ENCODE peak calls at places on chromosomes 16 and 17, in six cellular contexts. E, C, A, L, X and N are unnamed samples.

GRCh38 chr17:60161598-60162330 is 12.0 kb downstream of the CA4 start:
- DNase-seq in E (no peak), C (no peak), A (no peak), L (peak), X (no peak), N (peak)

GRCh38 chr17:17683710-17684365 is 2.6 kb downstream of the RAI1 start:
- DNase-seq in E (peak), C (no peak), A (no peak), L (no peak), X (no peak), N (no peak)

GRCh38 chr17:74862108-74862901 is 2.6 kb upstream of the GRIN2C start:
- DNase-seq in E (peak), C (peak), A (peak), L (peak), X (peak), N (peak)

GRCh38 chr17:16870253-16871245 is 101.4 kb downstream of the TNFRSF13B start:
- DNase-seq in E (no peak), C (no peak), A (no peak), L (no peak), X (no peak), N (no peak)

GRCh38 chr17:80103686-80104085 is 2.3 kb downstream of the GAA start:
- DNase-seq in E (no peak), C (no peak), A (no peak), L (no peak), X (no peak), N (no peak)

GRCh38 chr16:87681990-87682570 is 79.8 kb downstream of the JPH3 start:
- DNase-seq in E (peak), C (no peak), A (peak), L (peak), X (no peak), N (no peak)

GRCh38 chr16:1211451-1212268 is 13.4 kb downstream of the TPSG1 start:
- DNase-seq in E (no peak), C (no peak), A (no peak), L (no peak), X (no peak), N (no peak)

GRCh38 chr16:75527825-75528299 is 8.0 kb downstream of the CHST5 start:
- DNase-seq in E (no peak), C (no peak), A (peak), L (no peak), X (no peak), N (no peak)

GRCh38 chr17:46876353-46876887 is 25.0 kb downstream of the WNT9B start:
- DNase-seq in E (no peak), C (no peak), A (peak), L (no peak), X (no peak), N (no peak)

GRCh38 chr16:58152246-58152868 is 23.2 kb upstream of the CFAP20 start:
- DNase-seq in E (no peak), C (no peak), A (no peak), L (no peak), X (no peak), N (no peak)

GRCh38 chr17:39688475-39688835 is 598 bp upstream of the PGAP3 start:
- DNase-seq in E (peak), C (no peak), A (no peak), L (no peak), X (no peak), N (no peak)

GRCh38 chr17:72462814-72463213 is 342.0 kb downstream of the SOX9 start:
- DNase-seq in E (no peak), C (no peak), A (no peak), L (no peak), X (no peak), N (no peak)

GRCh38 chr17:265726-266125 is 84.3 kb upstream of the DOC2B start:
- DNase-seq in E (no peak), C (no peak), A (no peak), L (no peak), X (no peak), N (no peak)

GRCh38 chr17:38898812-38899348 is 26.5 kb upstream of the LASP1NB start:
- DNase-seq in E (no peak), C (no peak), A (no peak), L (peak), X (peak), N (no peak)

GRCh38 chr17:42055003-42055402 is 4.6 kb upstream of the C17orf113 start:
- DNase-seq in E (no peak), C (no peak), A (no peak), L (no peak), X (no peak), N (no peak)

GRCh38 chr17:17300624-17301568 is 2.3 kb upstream of the NT5M start:
- DNase-seq in E (peak), C (no peak), A (peak), L (peak), X (peak), N (no peak)